ENCODE peak calls at places on chromosome 22, in eight cellular contexts. T is fibroblast of lung; Z is astrocyte; A is CD4-positive, alpha-beta T cell; X is ovary; E is PC-3; W is CD8-positive, alpha-beta T cell; G is cardiac muscle cell. C is an unnamed sample.
A peak's percentile ranks its signal among the peaks of the same experiment; 100 is the strongest.

GRCh38 chr22:27576815-27577564 is 224.6 kb downstream of the MN1 start:
- DNase-seq in Z (peak; percentile 79), G (no peak), X (no peak), T (peak; percentile 75), A (no peak), E (no peak), W (no peak), C (no peak)

GRCh38 chr22:40953446-40953845 is 2.3 kb downstream of the RBX1 start:
- DNase-seq in T (no peak), X (no peak), G (no peak), E (no peak), Z (peak; percentile 30), A (no peak), W (no peak), C (no peak)

GRCh38 chr22:17767236-17768065 is 6.8 kb downstream of the BID start:
- DNase-seq in T (no peak), W (no peak), G (no peak), E (no peak), Z (no peak), X (no peak), A (no peak), C (no peak)

GRCh38 chr22:36344106-36344827 is 43.5 kb downstream of the MYH9 start:
- DNase-seq in E (no peak), G (no peak), X (no peak), T (no peak), W (no peak), Z (no peak), A (no peak), C (no peak)

GRCh38 chr22:41762980-41763779 is 37.3 kb upstream of the CCDC134 start:
- DNase-seq in E (peak; percentile 5), X (no peak), T (peak; percentile 11), Z (no peak), W (no peak), G (peak; percentile 65), A (no peak), C (no peak)

GRCh38 chr22:28939394-28939793 is 56.0 kb downstream of the ZNRF3 start:
- DNase-seq in T (no peak), A (no peak), W (no peak), Z (no peak), E (no peak), X (no peak), G (no peak), C (no peak)

GRCh38 chr22:37018815-37019308 is 385 bp downstream of the TST start:
- DNase-seq in A (no peak), W (no peak), G (peak; percentile 61), T (peak; percentile 70), Z (peak; percentile 31), E (peak; percentile 32), X (peak; percentile 86), C (peak; percentile 64)

GRCh38 chr22:37176464-37177061 is 11.5 kb downstream of the C1QTNF6 start:
- DNase-seq in W (no peak), X (peak; percentile 69), Z (peak; percentile 79), A (no peak), G (no peak), T (peak; percentile 86), E (no peak), C (no peak)

GRCh38 chr22:19970479-19971275 is 29.1 kb upstream of the TXNRD2 start:
- DNase-seq in E (peak; percentile 55), X (peak; percentile 76), W (peak; percentile 75), T (peak; percentile 60), Z (no peak), G (peak; percentile 75), A (peak; percentile 71), C (peak; percentile 44)

GRCh38 chr22:20551805-20552449 is 44.5 kb downstream of the MED15 start:
- DNase-seq in T (no peak), E (no peak), G (no peak), X (no peak), Z (no peak), W (no peak), A (no peak), C (no peak)

GRCh38 chr22:41256898-41257260 is 16.1 kb upstream of the CHADL start:
- DNase-seq in X (no peak), T (peak; percentile 45), Z (peak; percentile 29), A (no peak), E (peak; percentile 53), W (no peak), G (no peak), C (no peak)

GRCh38 chr22:38869663-38870062 is 2.4 kb downstream of the CBX6 start:
- DNase-seq in Z (no peak), T (no peak), E (no peak), W (no peak), A (no peak), X (no peak), G (no peak), C (no peak)

GRCh38 chr22:36457688-36458450 is 23.6 kb downstream of the TXN2 start:
- DNase-seq in Z (peak; percentile 56), E (no peak), T (peak; percentile 50), W (no peak), X (no peak), G (no peak), A (no peak), C (no peak)

GRCh38 chr22:29720824-29721323 is 1.1 kb downstream of the CABP7 start:
- DNase-seq in Z (no peak), E (no peak), T (no peak), W (no peak), A (no peak), G (no peak), X (no peak), C (no peak)

GRCh38 chr22:35596821-35597220 is 20.3 kb downstream of the MB start:
- DNase-seq in Z (no peak), X (peak; percentile 43), W (no peak), A (no peak), T (no peak), E (no peak), G (peak; percentile 86), C (no peak)

GRCh38 chr22:37357471-37357870 is 69.8 kb downstream of the ELFN2 start:
- DNase-seq in G (no peak), Z (peak; percentile 14), T (no peak), W (no peak), E (no peak), A (no peak), X (no peak), C (no peak)

GRCh38 chr22:29630180-29630498 is 26.7 kb downstream of the NF2 start:
- DNase-seq in G (no peak), A (no peak), E (no peak), X (no peak), T (no peak), W (no peak), Z (no peak), C (no peak)

GRCh38 chr22:37999640-38000272 is 15.4 kb upstream of the SOX10 start:
- DNase-seq in W (no peak), E (peak; percentile 83), A (no peak), X (no peak), T (peak; percentile 53), Z (peak; percentile 78), G (no peak), C (no peak)

GRCh38 chr22:20156042-20156389 is 5.2 kb upstream of the CCDC188 start:
- DNase-seq in G (no peak), Z (no peak), E (no peak), A (no peak), W (no peak), T (no peak), X (no peak), C (no peak)

GRCh38 chr22:37260939-37261338 is 16.9 kb upstream of the RAC2 start:
- DNase-seq in A (peak; percentile 56), T (peak; percentile 56), E (peak; percentile 57), X (peak; percentile 35), Z (peak; percentile 14), G (peak; percentile 79), W (no peak), C (peak; percentile 67)

GRCh38 chr22:32896951-32897350 is 95.4 kb downstream of the TIMP3 start:
- DNase-seq in A (no peak), W (no peak), X (no peak), G (no peak), E (no peak), T (no peak), Z (no peak), C (no peak)

GRCh38 chr22:32900856-32901255 is 99.4 kb downstream of the TIMP3 start:
- DNase-seq in W (no peak), G (no peak), T (no peak), X (no peak), E (no peak), A (no peak), Z (no peak), C (no peak)

GRCh38 chr22:32901925-32902324 is 100.4 kb downstream of the TIMP3 start:
- DNase-seq in Z (no peak), X (no peak), G (no peak), E (no peak), A (no peak), T (no peak), W (no peak), C (no peak)

GRCh38 chr22:32897400-32897799 is 95.9 kb downstream of the TIMP3 start:
- DNase-seq in E (no peak), A (no peak), T (no peak), Z (peak; percentile 87), X (no peak), W (no peak), G (no peak), C (no peak)
- H3K27ac ChIP-seq in E (no peak overlapping the region), A (no peak overlapping the region), T (no peak overlapping the region), Z (no peak overlapping the region), X (no peak overlapping the region), W (no peak overlapping the region), G (no peak overlapping the region), C (no peak overlapping the region)

GRCh38 chr22:32699686-32700085 is 101.8 kb upstream of the TIMP3 start:
- DNase-seq in G (no peak), W (no peak), A (no peak), E (no peak), T (no peak), Z (no peak), X (no peak), C (no peak)
- H3K27ac ChIP-seq in G (no peak overlapping the region), W (no peak overlapping the region), A (no peak overlapping the region), E (no peak overlapping the region), T (no peak overlapping the region), Z (no peak overlapping the region), X (no peak overlapping the region), C (no peak overlapping the region)

DNA sequence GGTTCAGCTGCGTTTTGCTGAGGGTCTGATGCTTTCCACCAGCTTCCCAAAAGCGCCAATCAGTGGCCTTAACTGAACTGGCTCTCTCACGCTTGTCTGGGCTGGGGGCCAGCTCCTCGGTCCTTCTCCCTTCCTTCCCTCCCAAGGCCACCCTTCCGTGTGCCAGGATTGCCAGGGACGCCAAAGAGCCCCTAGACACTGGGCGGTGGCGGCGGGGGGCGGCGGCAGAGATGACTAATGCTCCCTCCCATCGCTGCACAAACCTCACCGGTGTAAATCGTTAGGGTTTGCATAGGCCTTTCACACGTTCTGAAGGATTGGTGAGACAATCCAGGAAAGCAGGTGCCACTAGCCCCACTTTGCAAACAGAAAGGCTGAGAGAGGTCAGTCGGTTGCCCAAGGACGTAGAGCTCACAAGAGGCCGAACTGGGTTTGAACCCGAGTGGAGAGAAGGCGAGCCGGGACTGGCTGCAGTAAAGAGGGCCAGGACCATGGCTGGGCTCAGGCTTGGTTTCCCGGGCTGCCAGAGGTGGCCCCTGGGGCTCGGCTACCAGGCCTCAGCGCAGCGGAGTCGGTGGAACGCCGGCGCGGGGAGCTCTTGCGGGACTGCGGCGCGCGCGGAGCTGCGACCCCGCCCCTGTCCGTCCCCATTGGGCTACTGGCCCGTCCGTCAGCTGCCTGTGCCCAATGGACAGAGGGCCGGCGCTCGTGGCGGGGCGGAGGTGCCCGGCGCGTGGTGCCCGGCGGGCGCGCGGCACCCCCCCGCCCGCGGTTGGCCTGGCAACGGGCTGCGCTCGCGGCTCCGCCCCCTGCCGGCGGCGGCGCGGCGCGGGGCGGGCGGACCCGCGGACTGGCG is 589 bp upstream of the GNAZ start:
- DNase-seq in E (peak; percentile 82), T (peak; percentile 85), G (peak; percentile 93), X (peak; percentile 95), W (peak; percentile 80), A (peak; percentile 83), Z (peak; percentile 82), C (peak; percentile 93)
- H3K27ac ChIP-seq in E (no peak overlapping the region), T (no peak overlapping the region), G (no peak overlapping the region), X (peak overlapping the region; percentile 68), W (no peak overlapping the region), A (no peak overlapping the region), Z (no peak overlapping the region), C (no peak overlapping the region)

GRCh38 chr22:42920101-42920820 is 63.2 kb upstream of the ARFGAP3 start:
- DNase-seq in T (no peak), G (no peak), W (no peak), E (no peak), A (no peak), X (no peak), Z (peak; percentile 52), C (peak; percentile 64)
- H3K27ac ChIP-seq in T (no peak overlapping the region), G (no peak overlapping the region), W (no peak overlapping the region), E (no peak overlapping the region), A (no peak overlapping the region), X (no peak overlapping the region), Z (no peak overlapping the region), C (peak overlapping the region; percentile 76)